ENCODE peak calls at places on chromosomes 7 and 10, in five cellular contexts. O, B, C, S and E are unnamed samples.

GRCh38 chr7:70347880-70348279 is 749.6 kb downstream of the AUTS2 start:
- ATAC-seq in C (no peak), S (no peak), O (peak), B (no peak), E (no peak)

GRCh38 chr10:19158870-19159269 is 110.3 kb downstream of the MALRD1 start:
- ATAC-seq in C (no peak), B (no peak), O (no peak), S (no peak), E (no peak)

GRCh38 chr7:50266893-50267386 is 37.6 kb upstream of the IKZF1 start:
- ATAC-seq in B (no peak), C (peak), S (peak), O (peak), E (no peak)

GRCh38 chr10:92699193-92699517 is 9.4 kb downstream of the HHEX start:
- ATAC-seq in O (peak), B (no peak), C (no peak), S (no peak), E (no peak)

GRCh38 chr10:86287966-86288579 is 78.5 kb downstream of the GRID1 start:
- ATAC-seq in S (no peak), O (peak), C (no peak), B (no peak), E (no peak)

GRCh38 chr10:103620891-103621777 is 127.6 kb downstream of the NEURL1 start:
- ATAC-seq in S (no peak), C (no peak), B (no peak), O (no peak), E (no peak)

GRCh38 chr7:150586068-150586777 is 19.0 kb downstream of the GIMAP4 start:
- ATAC-seq in O (no peak), B (no peak), C (peak), S (no peak), E (peak)

GRCh38 chr10:117752103-117752502 is 209.6 kb downstream of the EMX2 start:
- ATAC-seq in C (no peak), B (no peak), O (no peak), S (no peak), E (no peak)

GRCh38 chr10:6512182-6512581 is 67.9 kb downstream of the PRKCQ start:
- ATAC-seq in O (no peak), S (no peak), B (no peak), C (peak), E (no peak)

GRCh38 chr7:24102988-24103387 is 181.0 kb upstream of the NPY start:
- ATAC-seq in S (no peak), O (no peak), C (no peak), B (no peak), E (no peak)

GRCh38 chr7:98409843-98410242 is 9.0 kb upstream of the BAIAP2L1 start:
- ATAC-seq in S (no peak), C (no peak), O (no peak), B (no peak), E (no peak)

GRCh38 chr7:140902305-140902953 is 22.3 kb downstream of the BRAF start:
- ATAC-seq in B (no peak), S (no peak), C (peak), O (peak), E (no peak)

GRCh38 chr7:16509829-16510228 is 16.8 kb upstream of the LRRC72 start:
- ATAC-seq in O (no peak), B (no peak), C (no peak), S (peak), E (no peak)

GRCh38 chr7:55733584-55733983 is 129.0 kb downstream of the SEPTIN14 start:
- ATAC-seq in B (no peak), O (no peak), S (no peak), C (no peak), E (no peak)

GRCh38 chr10:26952094-26952493 is 91.3 kb upstream of the ABI1 start:
- ATAC-seq in S (no peak), C (no peak), B (no peak), O (no peak), E (no peak)

GRCh38 chr7:5553298-5553877 is 129.8 kb upstream of the TNRC18 start:
- ATAC-seq in S (peak), C (no peak), O (no peak), B (no peak), E (no peak)

GRCh38 chr10:84546609-84547008 is 218.2 kb downstream of the CCSER2 start:
- ATAC-seq in O (no peak), C (peak), B (no peak), S (no peak), E (no peak)

GRCh38 chr10:122234416-122234815 is 36.7 kb upstream of the BTBD16 start:
- ATAC-seq in O (no peak), S (no peak), C (no peak), B (no peak), E (no peak)

GRCh38 chr7:27995228-27995627 is 185.4 kb downstream of the JAZF1 start:
- ATAC-seq in S (no peak), B (no peak), O (no peak), C (no peak), E (no peak)

GRCh38 chr7:41779918-41780317 is 77.0 kb upstream of the INHBA start:
- ATAC-seq in B (no peak), O (no peak), C (peak), S (no peak), E (peak)

GRCh38 chr7:20738517-20739481 is 47.9 kb downstream of the SP8 start:
- ATAC-seq in O (peak), C (no peak), B (peak), S (no peak), E (no peak)

GRCh38 chr10:119211625-119212441 is 4.5 kb downstream of the GRK5 start:
- ATAC-seq in O (no peak), S (no peak), C (no peak), B (no peak), E (no peak)

GRCh38 chr7:100808354-100808875 is 18.9 kb downstream of the EPHB4 start:
- ATAC-seq in S (no peak), C (no peak), B (no peak), O (no peak), E (no peak)

GRCh38 chr10:112115781-112116385 is 67.7 kb downstream of the GPAM start:
- ATAC-seq in C (peak), B (peak), S (peak), O (peak), E (no peak)

GRCh38 chr7:2171855-2172254 is 60.9 kb downstream of the MAD1L1 start:
- ATAC-seq in B (peak), S (peak), O (no peak), C (no peak), E (no peak)

GRCh38 chr7:38280707-38281106 is 7.3 kb upstream of the TARP start:
- ATAC-seq in O (no peak), C (no peak), S (no peak), B (no peak), E (no peak)

GRCh38 chr10:115295213-115295805 is 202.1 kb downstream of the ATRNL1 start:
- ATAC-seq in S (no peak), O (no peak), C (no peak), B (no peak), E (no peak)

GRCh38 chr7:150927954-150928340 is 50.2 kb downstream of the KCNH2 start:
- ATAC-seq in B (no peak), O (no peak), C (peak), S (peak), E (no peak)

GRCh38 chr7:98354511-98355249 is 46.2 kb downstream of the BAIAP2L1 start:
- ATAC-seq in S (no peak), O (no peak), B (peak), C (peak), E (no peak)

GRCh38 chr10:128641998-128642397 is 515.8 kb upstream of the MKI67 start:
- ATAC-seq in B (no peak), S (no peak), C (no peak), O (no peak), E (no peak)

GRCh38 chr7:135743907-135744789 is 4.5 kb downstream of the FAM180A start:
- ATAC-seq in S (no peak), B (no peak), C (peak), O (no peak), E (no peak)

GRCh38 chr7:43362652-43363428 is 220.1 kb upstream of the STK17A start:
- ATAC-seq in S (no peak), B (no peak), O (peak), C (peak), E (peak)

GRCh38 chr7:23072916-23073315 is 32.7 kb upstream of the KLHL7 start:
- ATAC-seq in C (no peak), S (peak), O (no peak), B (no peak), E (no peak)

GRCh38 chr7:90111-91063 is 102.0 kb upstream of the FAM20C start:
- ATAC-seq in O (no peak), C (peak), B (no peak), S (no peak), E (no peak)

GRCh38 chr10:62696798-62697197 is 107.7 kb upstream of the ADO start:
- ATAC-seq in S (no peak), B (no peak), C (no peak), O (peak), E (no peak)

GRCh38 chr10:50360486-50360885 is 109.2 kb upstream of the ASAH2 start:
- ATAC-seq in O (no peak), S (peak), B (no peak), C (peak), E (no peak)

GRCh38 chr7:51121036-51121780 is 195.4 kb downstream of the COBL start:
- ATAC-seq in O (no peak), B (no peak), S (no peak), C (no peak), E (no peak)

GRCh38 chr7:113873554-113874151 is 45.2 kb downstream of the PPP1R3A start:
- ATAC-seq in B (no peak), C (no peak), S (no peak), O (no peak), E (no peak)

GRCh38 chr10:86613905-86614304 is 40.4 kb upstream of the OPN4 start:
- ATAC-seq in S (peak), B (no peak), C (no peak), O (no peak), E (no peak)

GRCh38 chr7:78055160-78055559 is 256.6 kb downstream of the PHTF2 start:
- ATAC-seq in O (no peak), S (no peak), B (peak), C (no peak), E (no peak)
- TF ChIP-seq EP300 in O (no peak), S (no peak), B (no peak), C (no peak), E (no peak)

DNA sequence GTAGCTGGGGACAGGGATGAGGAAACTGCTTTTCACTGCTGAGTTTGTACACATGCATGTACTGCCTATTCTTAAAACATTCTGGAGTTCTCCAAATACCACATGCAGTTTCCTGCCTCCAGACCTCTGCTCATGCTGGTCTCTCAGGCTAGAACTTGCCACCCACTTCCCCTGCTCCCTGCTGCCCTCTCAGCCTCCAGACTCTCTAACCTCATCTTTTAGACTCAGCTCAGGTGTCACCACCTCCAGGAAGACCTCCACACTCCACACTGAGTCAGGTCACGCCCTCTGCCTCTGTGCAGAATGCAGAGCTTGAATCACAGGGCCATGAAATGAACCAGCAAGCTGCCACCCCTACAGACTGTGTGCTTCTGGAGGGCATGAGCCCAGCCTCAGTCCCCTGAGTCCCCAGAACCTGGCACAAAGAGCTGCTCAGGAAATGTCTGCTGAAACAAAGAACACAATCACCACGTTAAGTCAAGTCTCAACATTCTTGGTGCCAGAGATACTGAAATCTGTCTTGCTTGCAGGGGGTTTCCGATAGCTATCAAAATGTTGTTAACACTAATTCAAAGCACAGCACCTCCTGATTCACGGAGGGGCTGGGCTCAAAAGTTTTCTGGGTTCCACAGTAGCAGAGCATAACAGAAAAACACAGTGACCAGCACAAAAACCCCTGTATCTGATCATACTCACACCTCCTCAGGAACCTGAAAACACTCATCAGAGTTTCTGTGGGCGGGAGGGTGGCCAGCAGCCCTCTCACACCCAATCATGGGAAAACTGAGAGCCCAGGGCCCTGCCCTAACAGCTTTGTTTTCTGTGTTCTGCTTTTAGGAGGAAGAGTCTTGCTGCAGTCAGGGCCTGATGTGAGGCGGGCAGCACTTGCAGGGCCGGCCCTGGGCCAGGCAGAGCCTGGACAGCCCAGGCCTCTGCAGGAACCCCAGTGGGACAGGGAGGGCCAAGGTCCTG is 21.1 kb downstream of the FAM53B start:
- ATAC-seq in S (peak), C (peak), B (no peak), O (peak), E (peak)
- TF ChIP-seq POLR2AphosphoS5 in S (no peak), C (no peak), B (no peak), O (peak), E (no peak)

DNA sequence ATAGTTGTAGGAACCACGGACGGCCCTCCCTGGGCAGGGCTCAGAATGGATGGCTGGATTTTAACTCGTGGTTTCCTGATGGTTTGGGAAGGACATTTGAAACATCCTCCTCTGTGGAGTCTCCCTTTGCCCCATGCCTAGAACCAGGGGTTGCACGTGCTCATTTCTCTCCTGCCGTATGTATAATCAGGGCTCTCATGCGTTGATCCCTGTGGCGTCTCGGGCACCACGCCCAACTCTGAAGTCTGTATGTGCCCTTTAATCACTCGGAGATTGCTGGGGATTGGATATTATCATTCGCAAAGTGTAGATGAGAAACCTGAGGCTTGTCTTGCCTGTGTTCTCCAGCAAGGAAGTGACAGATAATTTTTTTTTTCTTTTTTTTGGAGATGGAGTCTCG is 257.1 kb downstream of the CAMK1D start:
- ATAC-seq in O (no peak), S (no peak), B (no peak), C (no peak), E (no peak)
- H3K27ac ChIP-seq in O (peak), S (no peak), B (no peak), C (no peak), E (peak)

GRCh38 chr10:110530131-110530831 is 32.6 kb downstream of the DUSP5 start:
- ATAC-seq in O (peak), B (peak), C (peak), S (peak), E (peak)
- TF ChIP-seq EP300 in O (no peak), B (no peak), C (no peak), S (no peak), E (no peak)

DNA sequence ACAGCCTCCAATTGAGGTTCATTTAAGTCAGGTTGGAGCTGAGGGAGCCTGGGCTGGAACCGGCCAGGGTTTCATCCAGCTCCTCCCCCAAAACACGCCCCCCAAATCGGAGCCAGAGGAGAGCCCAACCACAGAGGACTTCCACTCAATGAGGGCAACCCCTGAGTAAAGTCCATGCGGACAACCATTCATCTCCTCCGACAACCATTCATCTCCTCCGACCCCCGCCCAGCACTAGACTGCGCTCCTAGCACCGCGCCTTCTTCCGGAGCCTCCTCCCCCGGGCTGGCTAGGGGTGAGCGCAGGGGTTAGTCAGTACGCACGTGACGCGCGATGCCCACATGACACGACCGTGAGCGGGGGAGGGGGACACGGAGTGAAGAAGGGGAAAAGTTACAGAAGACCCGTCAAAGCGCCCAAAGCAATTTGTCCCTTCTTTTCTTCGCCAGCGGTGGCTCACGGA is 1.4 kb downstream of the MAGI2 start:
- ATAC-seq in S (no peak), O (no peak), C (peak), B (peak), E (peak)
- TF ChIP-seq POLR2AphosphoS5 in S (no peak), O (no peak), C (peak), B (peak), E (peak)

GRCh38 chr10:11243425-11244222 is 226.0 kb downstream of the CELF2 start:
- ATAC-seq in S (no peak), O (peak), C (no peak), B (no peak), E (no peak)

GRCh38 chr10:11245095-11245479 is 227.4 kb downstream of the CELF2 start:
- ATAC-seq in O (peak), C (no peak), B (no peak), S (no peak), E (no peak)

GRCh38 chr10:11246752-11247467 is 229.2 kb downstream of the CELF2 start:
- ATAC-seq in B (no peak), C (no peak), O (peak), S (no peak), E (no peak)

GRCh38 chr10:11245981-11246590 is 228.4 kb downstream of the CELF2 start:
- ATAC-seq in C (no peak), B (no peak), S (no peak), O (peak), E (no peak)

GRCh38 chr10:11245510-11245909 is 227.8 kb downstream of the CELF2 start:
- ATAC-seq in B (no peak), C (no peak), S (no peak), O (peak), E (no peak)
- H3K27ac ChIP-seq in B (no peak), C (no peak), S (no peak), O (peak), E (no peak)

DNA sequence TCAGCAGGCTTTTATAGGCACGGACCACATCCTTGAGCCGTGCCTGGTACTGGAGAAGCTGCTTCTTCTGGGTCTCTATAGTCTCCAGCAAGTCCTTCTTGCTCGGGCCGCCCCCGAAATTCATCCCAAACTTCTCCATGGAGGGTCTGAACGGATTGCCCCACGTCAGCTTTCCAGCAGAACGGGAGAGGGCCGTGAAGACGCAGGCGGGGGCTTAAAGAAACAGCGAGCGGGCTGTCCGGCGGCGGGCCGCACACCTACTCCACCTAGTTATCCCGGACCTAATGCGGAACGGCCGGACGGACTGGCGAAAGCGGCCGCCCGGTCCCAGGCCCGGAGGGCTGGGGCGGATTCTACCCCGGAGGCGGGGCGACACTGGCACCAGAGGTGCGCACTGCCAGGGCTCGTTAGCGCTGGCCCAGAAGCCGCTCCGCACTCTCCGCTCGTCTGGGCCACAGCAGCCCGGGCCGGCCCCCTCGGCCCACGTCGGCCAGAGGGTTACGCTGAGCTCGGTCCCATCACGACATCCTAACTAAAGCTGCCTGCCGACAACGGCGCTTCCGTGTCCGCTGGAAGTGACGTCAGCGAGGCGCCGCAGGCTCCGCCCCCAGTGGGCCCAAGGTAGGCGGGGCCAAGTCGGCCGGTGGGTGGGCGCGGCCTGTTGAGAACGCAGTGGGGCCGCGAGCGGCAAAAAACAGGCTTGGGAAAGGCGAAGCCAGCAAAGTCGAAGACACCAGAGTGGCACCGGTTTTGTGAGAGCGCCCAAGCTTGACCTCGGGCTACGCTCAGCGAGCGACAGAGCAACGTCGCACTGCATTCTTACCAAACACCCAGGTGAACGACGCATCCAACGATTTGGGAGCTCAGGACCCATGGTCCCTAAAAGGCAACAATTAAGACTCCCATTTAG is at the start of gene GCC1:
- ATAC-seq in S (peak), B (peak), O (peak), C (peak), E (peak)
- TF ChIP-seq EP300 in S (no peak), B (no peak), O (no peak), C (no peak), E (no peak)

DNA sequence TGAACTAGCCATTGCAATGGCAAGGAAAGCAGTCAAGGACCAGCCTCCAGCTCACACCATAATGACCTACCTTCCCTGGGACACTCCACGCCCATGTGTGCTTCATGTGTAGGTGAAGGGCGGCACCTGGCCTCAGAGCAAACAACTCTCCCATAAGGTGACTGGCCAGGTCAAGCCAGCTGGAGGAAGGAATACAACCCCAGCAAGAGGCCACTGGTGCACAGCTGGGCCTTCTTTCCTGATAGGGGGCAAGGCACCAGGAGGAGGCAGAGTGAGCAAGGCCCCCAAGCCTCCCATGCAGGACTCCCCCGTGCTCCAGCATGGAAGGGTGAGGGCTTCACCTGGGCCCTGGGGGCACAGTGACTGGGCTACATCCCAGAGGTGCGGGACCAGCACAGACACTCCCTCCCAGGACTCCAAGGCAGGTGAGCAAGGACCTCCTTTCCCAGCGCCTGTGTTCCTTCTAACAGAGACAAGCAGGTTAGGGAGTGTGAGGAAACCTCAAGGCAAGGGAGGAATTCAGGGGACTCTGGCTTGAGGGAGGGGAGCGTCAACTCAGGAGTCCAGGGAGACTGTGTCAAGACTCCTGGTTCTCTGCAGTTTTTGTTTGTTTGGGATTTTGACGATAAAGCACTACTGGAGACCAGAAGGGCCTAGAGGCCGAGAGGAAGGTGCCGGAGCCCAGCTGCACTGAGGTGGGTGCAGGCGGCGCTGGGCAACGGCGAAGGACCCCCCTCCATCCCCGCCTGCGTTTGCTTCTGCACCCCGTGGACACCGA is 1.7 kb downstream of the PTPRN2 start:
- ATAC-seq in S (no peak), O (no peak), C (no peak), B (peak), E (no peak)
- TF ChIP-seq POLR2AphosphoS5 in S (no peak), O (no peak), C (no peak), B (no peak), E (no peak)